ENCODE peak calls at places on chromosomes 5 and 9, in eight cellular contexts. X is choroid plexus epithelial cell; S is T-helper 2 cell; F is renal cortical epithelial cell; Q is stimulated activated naive CD8-positive, alpha-beta T cell treated with anti-CD3 and anti-CD28 coated beads, Interleukin-15, amount 100 ng/mL, for 72 hours; Z is LoVo; A is AG09309; B is NCI-H774. P is an unnamed sample.

GRCh38 chr5:134141346-134142050 is 27.0 kb downstream of the TCF7 start:
- DNase-seq in X (no peak), S (no peak), F (no peak), Q (no peak), Z (no peak), A (no peak), B (no peak), P (peak)

GRCh38 chr5:143235423-143235822 is 168.1 kb downstream of the NR3C1 start:
- DNase-seq in X (peak), S (no peak), F (peak), Q (no peak), Z (no peak), A (peak), B (no peak), P (no peak)

GRCh38 chr5:97231025-97231636 is 48.1 kb upstream of the RIOK2 start:
- DNase-seq in X (peak), S (no peak), F (peak), Q (peak), Z (peak), A (peak), B (peak), P (no peak)

GRCh38 chr5:106962464-106963230 is 708.1 kb downstream of the EFNA5 start:
- DNase-seq in X (no peak), S (no peak), F (peak), Q (no peak), Z (no peak), A (no peak), B (no peak), P (no peak)

GRCh38 chr5:179865471-179866240 is 7.0 kb upstream of the MRNIP start:
- DNase-seq in X (no peak), S (no peak), F (no peak), Q (no peak), Z (no peak), A (no peak), B (no peak), P (no peak)

GRCh38 chr5:171386861-171387254 is 791 bp upstream of the NPM1 start:
- DNase-seq in X (no peak), S (no peak), F (no peak), Q (no peak), Z (no peak), A (no peak), B (no peak), P (no peak)

GRCh38 chr5:119274767-119275130 is 81.1 kb upstream of the TNFAIP8 start:
- DNase-seq in X (peak), S (no peak), F (peak), Q (no peak), Z (no peak), A (peak), B (no peak), P (no peak)

GRCh38 chr5:33816791-33817190 is 75.0 kb downstream of the ADAMTS12 start:
- DNase-seq in X (peak), S (no peak), F (peak), Q (no peak), Z (no peak), A (no peak), B (no peak), P (no peak)

GRCh38 chr9:136844766-136845464 is 2.6 kb downstream of the AJM1 start:
- DNase-seq in X (no peak), S (no peak), F (no peak), Q (no peak), Z (no peak), A (no peak), B (no peak), P (no peak)

GRCh38 chr9:129889936-129890717 is 54.9 kb downstream of the USP20 start:
- DNase-seq in X (no peak), S (no peak), F (no peak), Q (peak), Z (no peak), A (no peak), B (no peak), P (no peak)

GRCh38 chr9:135507104-135508035 is 6.9 kb downstream of the MRPS2 start:
- DNase-seq in X (no peak), S (no peak), F (no peak), Q (no peak), Z (no peak), A (no peak), B (no peak), P (no peak)

GRCh38 chr5:1161108-1161831 is 40.1 kb upstream of the SLC6A19 start:
- DNase-seq in X (no peak), S (no peak), F (peak), Q (no peak), Z (peak), A (no peak), B (peak), P (no peak)

GRCh38 chr9:114995681-114996221 is 65.4 kb upstream of the TNFSF8 start:
- DNase-seq in X (no peak), S (no peak), F (no peak), Q (no peak), Z (no peak), A (no peak), B (no peak), P (no peak)

GRCh38 chr5:23721336-23721735 is 213.9 kb downstream of the PRDM9 start:
- DNase-seq in X (no peak), S (no peak), F (no peak), Q (no peak), Z (no peak), A (no peak), B (no peak), P (no peak)

GRCh38 chr9:129841071-129841470 is 5.8 kb downstream of the USP20 start:
- DNase-seq in X (no peak), S (no peak), F (no peak), Q (no peak), Z (no peak), A (no peak), B (no peak), P (no peak)

GRCh38 chr9:80664327-80665210 is 1024.8 kb downstream of the TLE1 start:
- DNase-seq in X (peak), S (no peak), F (peak), Q (no peak), Z (no peak), A (no peak), B (no peak), P (no peak)

GRCh38 chr9:81473708-81474107 is 215.6 kb downstream of the TLE1 start:
- DNase-seq in X (no peak), S (no peak), F (peak), Q (no peak), Z (no peak), A (no peak), B (no peak), P (no peak)

GRCh38 chr9:12875216-12875615 is 100.4 kb downstream of the LURAP1L start:
- DNase-seq in X (no peak), S (no peak), F (peak), Q (no peak), Z (no peak), A (no peak), B (no peak), P (no peak)

GRCh38 chr5:64682608-64683007 is 7.7 kb upstream of the SHISAL2B start:
- DNase-seq in X (no peak), S (no peak), F (no peak), Q (no peak), Z (no peak), A (no peak), B (no peak), P (no peak)

P was measured in omental fat pad.